ENCODE peak calls at places on chromosome 3, in seven cellular contexts. B, A, G, D, X, H and Y are unnamed samples.

GRCh38 chr3:14461748-14462324 is 59.4 kb downstream of the SLC6A6 start:
- DNase-seq in B (no peak), A (no peak), G (peak; percentile 66), D (no peak), X (no peak), H (peak; percentile 19), Y (peak; percentile 12)

GRCh38 chr3:6753536-6753935 is 107.4 kb upstream of the GRM7 start:
- DNase-seq in B (no peak), A (no peak), G (no peak), D (no peak), X (no peak), H (no peak), Y (no peak)

GRCh38 chr3:189721873-189722665 is 90.9 kb downstream of the TP63 start:
- DNase-seq in B (no peak), A (no peak), G (no peak), D (no peak), X (no peak), H (no peak), Y (no peak)

GRCh38 chr3:163971861-163972260 is 1106.4 kb downstream of the SI start:
- DNase-seq in B (no peak), A (no peak), G (no peak), D (no peak), X (no peak), H (no peak), Y (no peak)

GRCh38 chr3:106006001-106006400 is 137.2 kb upstream of the CBLB start:
- DNase-seq in B (no peak), A (no peak), G (no peak), D (no peak), X (no peak), H (no peak), Y (no peak)

GRCh38 chr3:161413127-161413854 is 42.0 kb upstream of the SPTSSB start:
- DNase-seq in B (no peak), A (no peak), G (no peak), D (no peak), X (no peak), H (no peak), Y (no peak)

GRCh38 chr3:174215426-174215825 is 643.7 kb upstream of the NAALADL2 start:
- DNase-seq in B (no peak), A (no peak), G (no peak), D (no peak), X (no peak), H (no peak), Y (no peak)

GRCh38 chr3:169104541-169104940 is 559.0 kb downstream of the MECOM start:
- DNase-seq in B (no peak), A (no peak), G (no peak), D (no peak), X (no peak), H (no peak), Y (no peak)

GRCh38 chr3:176767385-176767784 is 429.9 kb downstream of the TBL1XR1 start:
- DNase-seq in B (no peak), A (no peak), G (no peak), D (no peak), X (no peak), H (no peak), Y (no peak)

GRCh38 chr3:179068779-179069530 is 2.7 kb downstream of the ZMAT3 start:
- DNase-seq in B (no peak), A (no peak), G (no peak), D (no peak), X (no peak), H (peak; percentile 21), Y (peak; percentile 19)

GRCh38 chr3:196968233-196969000 is at the start of gene PIGZ:
- DNase-seq in B (no peak), A (no peak), G (peak; percentile 52), D (no peak), X (no peak), H (no peak), Y (peak; percentile 34)

GRCh38 chr3:13379191-13379830 is 40.8 kb downstream of the NUP210 start:
- DNase-seq in B (no peak), A (no peak), G (no peak), D (no peak), X (no peak), H (no peak), Y (no peak)

GRCh38 chr3:70999730-71000129 is 583.8 kb downstream of the FOXP1 start:
- DNase-seq in B (no peak), A (no peak), G (no peak), D (no peak), X (no peak), H (no peak), Y (no peak)

GRCh38 chr3:94317054-94317453 is 254.2 kb downstream of the NSUN3 start:
- DNase-seq in B (no peak), A (no peak), G (no peak), D (no peak), X (no peak), H (no peak), Y (no peak)

GRCh38 chr3:12752803-12753202 is 6.3 kb downstream of the TMEM40 start:
- DNase-seq in B (no peak), A (no peak), G (no peak), D (no peak), X (no peak), H (no peak), Y (no peak)

GRCh38 chr3:71281173-71281738 is 302.3 kb downstream of the FOXP1 start:
- DNase-seq in B (no peak), A (no peak), G (no peak), D (no peak), X (no peak), H (no peak), Y (no peak)

GRCh38 chr3:109643590-109643989 is 306.2 kb upstream of the DPPA4 start:
- DNase-seq in B (no peak), A (no peak), G (no peak), D (no peak), X (no peak), H (no peak), Y (no peak)

GRCh38 chr3:28406241-28406640 is 57.6 kb upstream of the AZI2 start:
- DNase-seq in B (no peak), A (no peak), G (no peak), D (no peak), X (no peak), H (no peak), Y (no peak)

GRCh38 chr3:147924755-147925154 is 515.6 kb downstream of the ZIC1 start:
- DNase-seq in B (no peak), A (no peak), G (no peak), D (no peak), X (no peak), H (no peak), Y (no peak)

GRCh38 chr3:67459796-67460195 is 194.6 kb downstream of the SUCLG2 start:
- DNase-seq in B (no peak), A (no peak), G (no peak), D (no peak), X (no peak), H (no peak), Y (no peak)

GRCh38 chr3:1848935-1849334 is 249.7 kb upstream of the CNTN4 start:
- DNase-seq in B (no peak), A (no peak), G (no peak), D (no peak), X (no peak), H (no peak), Y (no peak)

GRCh38 chr3:156429125-156429524 is 125.8 kb downstream of the SSR3 start:
- DNase-seq in B (no peak), A (no peak), G (no peak), D (no peak), X (no peak), H (no peak), Y (no peak)

GRCh38 chr3:3189102-3189727 is 9.7 kb upstream of the CRBN start:
- DNase-seq in B (no peak), A (no peak), G (no peak), D (no peak), X (no peak), H (no peak), Y (no peak)

GRCh38 chr3:192449036-192449435 is 278.3 kb downstream of the FGF12 start:
- DNase-seq in B (no peak), A (no peak), G (no peak), D (no peak), X (no peak), H (no peak), Y (no peak)

GRCh38 chr3:18847583-18848197 is 300.6 kb upstream of the KCNH8 start:
- DNase-seq in B (no peak), A (no peak), G (no peak), D (no peak), X (no peak), H (no peak), Y (no peak)

GRCh38 chr3:53109190-53109589 is 21.0 kb downstream of the RFT1 start:
- DNase-seq in B (no peak), A (no peak), G (no peak), D (no peak), X (no peak), H (no peak), Y (no peak)